ENCODE peak calls at places on chromosomes 7 and 10, in four cellular contexts. N is cardiac fibroblast; T is activated naive CD8-positive, alpha-beta T cell treated with anti-CD3 and anti-CD28 coated beads, Interleukin-2, amount 50 U/mL, for 24 hours; M is skeletal muscle cell. S is an unnamed sample.

GRCh38 chr7:7911339-7911738 is 57.3 kb upstream of the GLCCI1 start:
- DNase-seq in T (no peak), N (peak; percentile 59), M (peak; percentile 52), S (peak; percentile 10)

GRCh38 chr7:2488681-2489080 is 12.5 kb upstream of the GRIFIN start:
- DNase-seq in T (no peak), N (no peak), M (no peak), S (no peak)

GRCh38 chr7:131689662-131690234 is 133.3 kb upstream of the PODXL start:
- DNase-seq in M (no peak), T (no peak), N (no peak), S (no peak)

GRCh38 chr10:102420443-102420809 is 210 bp upstream of the FBXL15 start:
- DNase-seq in M (no peak), N (no peak), T (peak; percentile 85), S (no peak)

GRCh38 chr10:61140765-61141392 is 196.9 kb upstream of the RHOBTB1 start:
- DNase-seq in N (peak; percentile 83), T (no peak), M (no peak), S (peak; percentile 44)

GRCh38 chr7:17255930-17256329 is 42.5 kb upstream of the AHR start:
- DNase-seq in T (no peak), M (no peak), N (no peak), S (no peak)

GRCh38 chr7:100803398-100804161 is 23.7 kb downstream of the EPHB4 start:
- DNase-seq in T (peak; percentile 22), M (peak; percentile 62), N (peak; percentile 94), S (peak; percentile 63)

GRCh38 chr10:98646998-98647917 is 200.5 kb upstream of the HPS1 start:
- DNase-seq in T (no peak), M (no peak), N (no peak), S (no peak)

GRCh38 chr7:50994753-50995319 is 212.1 kb upstream of the GRB10 start:
- DNase-seq in N (no peak), M (no peak), T (no peak), S (no peak)

GRCh38 chr10:13848530-13849425 is 262.0 kb downstream of the PRPF18 start:
- DNase-seq in T (no peak), N (no peak), M (no peak), S (no peak)

GRCh38 chr10:77428776-77429395 is 208.7 kb downstream of the KCNMA1 start:
- DNase-seq in N (peak; percentile 73), T (no peak), M (peak; percentile 54), S (peak; percentile 68)

GRCh38 chr7:148983220-148984146 is 44.8 kb downstream of the PDIA4 start:
- DNase-seq in M (peak; percentile 46), T (peak; percentile 83), N (peak; percentile 85), S (no peak)

GRCh38 chr7:157211710-157212109 is 73.0 kb downstream of the UBE3C start:
- DNase-seq in N (peak; percentile 61), M (peak; percentile 61), T (no peak), S (peak; percentile 60)

GRCh38 chr10:8013011-8013410 is 41.5 kb upstream of the GATA3 start:
- DNase-seq in N (no peak), T (no peak), M (no peak), S (no peak)

GRCh38 chr10:99534939-99535763 is 2.4 kb downstream of the NKX2-3 start:
- DNase-seq in T (no peak), N (peak; percentile 22), M (no peak), S (no peak)

GRCh38 chr7:24572421-24573007 is 738 bp upstream of the PALS2 start:
- DNase-seq in M (no peak), T (peak; percentile 18), N (peak; percentile 36), S (no peak)

GRCh38 chr10:128466831-128467371 is 340.7 kb upstream of the MKI67 start:
- DNase-seq in N (no peak), M (no peak), T (no peak), S (no peak)

GRCh38 chr10:97757471-97757870 is 14.3 kb downstream of the SFRP5 start:
- DNase-seq in N (no peak), T (no peak), M (no peak), S (no peak)

GRCh38 chr10:17028843-17029580 is 100.6 kb downstream of the CUBN start:
- DNase-seq in M (no peak), N (no peak), T (peak; percentile 27), S (no peak)

GRCh38 chr7:26167293-26167934 is 15.4 kb downstream of the NFE2L3 start:
- DNase-seq in T (no peak), N (no peak), M (no peak), S (no peak)

GRCh38 chr10:106571216-106571954 is 593.1 kb downstream of the SORCS1 start:
- DNase-seq in T (no peak), M (peak; percentile 54), N (peak; percentile 75), S (no peak)

GRCh38 chr10:16773334-16773733 is 43.9 kb downstream of the RSU1 start:
- DNase-seq in M (no peak), N (no peak), T (no peak), S (no peak)

GRCh38 chr10:45379303-45379726 is 5.3 kb downstream of the ALOX5 start:
- DNase-seq in T (no peak), N (no peak), M (no peak), S (no peak)

S was measured in AG09309.